ENCODE peak calls at places on chromosome 1, in eight cellular contexts. E, C, R, I, L, V, Z and W are unnamed samples.

GRCh38 chr1:70496181-70496580 is 85.1 kb downstream of the CTH start:
- DNase-seq in E (no peak), C (no peak), R (no peak), I (no peak), L (no peak), V (no peak), Z (no peak), W (no peak)

GRCh38 chr1:73604739-73605138 is 593.2 kb downstream of the LRRIQ3 start:
- DNase-seq in E (peak; percentile 33), C (no peak), R (peak; percentile 24), I (no peak), L (no peak), V (no peak), Z (no peak), W (peak; percentile 15)

GRCh38 chr1:162756523-162756922 is 34.0 kb upstream of the HSD17B7 start:
- DNase-seq in E (no peak), C (no peak), R (peak; percentile 15), I (peak; percentile 21), L (no peak), V (no peak), Z (peak; percentile 28), W (no peak)

GRCh38 chr1:205480349-205481278 is 23.9 kb upstream of the CDK18 start:
- DNase-seq in E (no peak), C (no peak), R (no peak), I (no peak), L (peak; percentile 86), V (no peak), Z (no peak), W (no peak)

GRCh38 chr1:205375816-205376545 is 19.3 kb upstream of the KLHDC8A start:
- DNase-seq in E (no peak), C (no peak), R (no peak), I (no peak), L (no peak), V (no peak), Z (peak; percentile 68), W (no peak)

GRCh38 chr1:15939181-15940109 is 36.5 kb downstream of the ZBTB17 start:
- DNase-seq in E (no peak), C (peak; percentile 87), R (no peak), I (no peak), L (no peak), V (no peak), Z (peak; percentile 63), W (no peak)

GRCh38 chr1:224488806-224489584 is 54.4 kb upstream of the WDR26 start:
- DNase-seq in E (no peak), C (no peak), R (peak; percentile 40), I (no peak), L (no peak), V (no peak), Z (peak; percentile 71), W (no peak)

GRCh38 chr1:1210726-1211540 is 3.0 kb downstream of the TNFRSF4 start:
- DNase-seq in E (no peak), C (peak; percentile 71), R (no peak), I (no peak), L (no peak), V (no peak), Z (no peak), W (no peak)

GRCh38 chr1:28955930-28956552 is 41.7 kb downstream of the EPB41 start:
- DNase-seq in E (no peak), C (no peak), R (peak; percentile 34), I (no peak), L (no peak), V (no peak), Z (peak; percentile 47), W (no peak)

GRCh38 chr1:44542415-44543063 is 131.7 kb downstream of the TMEM53 start:
- DNase-seq in E (no peak), C (no peak), R (no peak), I (no peak), L (no peak), V (no peak), Z (no peak), W (no peak)

GRCh38 chr1:156889802-156890585 is 3.5 kb upstream of the PEAR1 start:
- DNase-seq in E (peak; percentile 59), C (peak; percentile 84), R (peak; percentile 41), I (no peak), L (no peak), V (peak; percentile 76), Z (peak; percentile 75), W (no peak)

GRCh38 chr1:54572236-54572850 is 24.3 kb downstream of the ACOT11 start:
- DNase-seq in E (no peak), C (no peak), R (no peak), I (no peak), L (no peak), V (no peak), Z (no peak), W (no peak)

GRCh38 chr1:36307601-36308330 is 1.6 kb downstream of the SH3D21 start:
- DNase-seq in E (no peak), C (no peak), R (no peak), I (no peak), L (no peak), V (no peak), Z (no peak), W (no peak)

GRCh38 chr1:36306902-36307456 is 811 bp downstream of the SH3D21 start:
- DNase-seq in E (peak; percentile 79), C (peak; percentile 95), R (peak; percentile 78), I (peak; percentile 81), L (peak; percentile 95), V (peak; percentile 91), Z (peak; percentile 91), W (no peak)

GRCh38 chr1:36305915-36306209 is 306 bp upstream of the SH3D21 start:
- DNase-seq in E (peak; percentile 67), C (no peak), R (no peak), I (no peak), L (no peak), V (no peak), Z (no peak), W (no peak)

GRCh38 chr1:36304970-36305914 is 926 bp upstream of the SH3D21 start:
- DNase-seq in E (no peak), C (no peak), R (no peak), I (no peak), L (no peak), V (no peak), Z (no peak), W (no peak)

DNA sequence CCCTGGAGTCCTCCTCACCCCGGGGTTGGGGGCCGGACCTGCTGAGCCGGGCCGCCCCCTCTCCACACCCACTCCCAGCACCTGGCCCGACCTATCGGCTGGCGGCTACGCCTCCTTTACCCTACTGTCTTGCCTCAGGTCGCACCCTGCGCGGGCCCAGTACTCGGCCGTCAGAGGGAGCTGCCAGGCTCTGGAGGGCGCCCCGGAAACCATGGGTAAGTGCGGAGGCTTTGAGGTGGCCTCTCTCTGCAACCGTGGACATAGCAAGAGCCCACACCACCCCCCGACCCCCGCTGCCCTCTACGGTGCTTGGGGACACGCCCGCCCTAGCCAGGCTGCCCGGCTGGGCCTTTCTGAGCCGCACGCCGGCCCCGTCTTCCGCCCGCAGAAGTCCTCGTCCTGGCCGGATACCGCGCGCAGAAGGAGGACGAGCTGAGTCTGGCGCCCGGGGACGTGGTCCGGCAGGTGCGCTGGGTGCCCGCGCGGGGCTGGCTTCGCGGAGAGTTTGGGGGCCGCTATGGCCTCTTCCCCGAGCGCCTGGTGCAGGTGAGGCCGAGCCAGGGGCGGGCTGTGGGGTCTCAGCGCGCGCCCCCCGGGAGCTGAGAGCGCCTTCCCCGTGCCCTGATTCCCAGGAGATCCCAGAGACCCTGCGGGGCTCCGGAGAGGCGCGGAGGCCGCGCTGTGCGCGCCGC is at the start of gene SH3D21:
- DNase-seq in E (peak; percentile 63), C (peak; percentile 85), R (no peak), I (no peak), L (no peak), V (peak; percentile 61), Z (no peak), W (no peak)
- TF ChIP-seq CTCF in E (no peak), C (no peak), R (no peak), I (no peak), L (peak; percentile 23), V (no peak), Z (no peak), W (peak; percentile 28)

GRCh38 chr1:19483691-19484090 is 1.6 kb downstream of the CAPZB start:
- DNase-seq in E (no peak), C (no peak), R (no peak), I (no peak), L (no peak), V (no peak), Z (no peak), W (no peak)
- H3K4me3 ChIP-seq in E (peak overlapping the region; percentile 75), C (no peak overlapping the region), R (peak overlapping the region; percentile 89), I (peak overlapping the region; percentile 89), L (peak overlapping the region; percentile 100), V (peak overlapping the region; percentile 91), Z (peak overlapping the region; percentile 99), W (peak overlapping the region; percentile 98)

GRCh38 chr1:99726818-99727217 is 39.6 kb downstream of the FRRS1 start:
- DNase-seq in E (no peak), C (no peak), R (no peak), I (no peak), L (no peak), V (no peak), Z (no peak), W (no peak)

GRCh38 chr1:99725996-99726395 is 40.4 kb downstream of the FRRS1 start:
- DNase-seq in E (no peak), C (no peak), R (no peak), I (no peak), L (no peak), V (no peak), Z (no peak), W (no peak)

GRCh38 chr1:99727575-99728190 is 38.8 kb downstream of the FRRS1 start:
- DNase-seq in E (no peak), C (no peak), R (peak; percentile 78), I (no peak), L (no peak), V (no peak), Z (peak; percentile 86), W (peak; percentile 29)

GRCh38 chr1:99726407-99726806 is 40.0 kb downstream of the FRRS1 start:
- DNase-seq in E (no peak), C (no peak), R (no peak), I (no peak), L (no peak), V (no peak), Z (no peak), W (no peak)

DNA sequence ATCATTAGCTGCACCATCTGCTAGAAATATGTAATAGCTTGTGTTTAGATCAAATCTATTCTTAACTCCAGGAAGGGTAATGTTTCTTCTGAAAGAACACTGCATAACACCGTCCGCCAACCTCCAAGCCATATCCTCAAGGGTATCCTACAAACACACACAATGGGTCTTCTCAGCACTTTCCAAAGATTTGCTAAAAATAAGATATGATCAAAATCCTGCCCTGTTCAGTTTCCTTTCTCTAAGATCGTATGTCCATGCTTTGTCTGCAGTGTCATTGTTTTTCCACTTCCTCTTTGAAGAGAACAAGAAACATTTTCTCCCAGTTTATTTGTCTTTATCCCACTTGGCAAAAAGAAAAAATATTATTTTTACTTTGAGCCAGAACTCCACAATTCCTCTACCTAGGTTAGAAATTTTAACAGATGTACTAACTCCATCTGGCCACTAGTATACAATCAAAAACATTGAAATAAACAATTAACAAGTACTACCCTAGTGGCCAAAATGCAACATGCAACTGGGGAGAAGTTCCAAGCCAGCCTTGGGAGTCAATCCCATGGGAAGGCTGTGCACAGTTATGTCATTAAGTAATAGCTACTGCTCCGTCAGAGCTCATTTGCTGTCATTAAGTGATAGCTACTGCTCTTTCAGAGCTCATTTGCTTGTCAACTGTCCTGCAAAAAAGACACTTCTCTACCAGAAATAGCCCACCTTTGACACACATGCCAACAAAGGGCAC is 37.8 kb downstream of the FRRS1 start:
- DNase-seq in E (peak; percentile 40), C (no peak), R (no peak), I (no peak), L (no peak), V (no peak), Z (peak; percentile 28), W (no peak)
- TF ChIP-seq CTCF in E (peak; percentile 63), C (peak; percentile 28), R (peak; percentile 54), I (peak; percentile 47), L (peak; percentile 39), V (no peak), Z (peak; percentile 58), W (peak; percentile 53)

GRCh38 chr1:158830074-158830677 is 975 bp upstream of the MNDA start:
- DNase-seq in E (no peak), C (no peak), R (no peak), I (no peak), L (no peak), V (no peak), Z (no peak), W (no peak)
- H3K4me3 ChIP-seq in E (no peak overlapping the region), C (no peak overlapping the region), R (no peak overlapping the region), I (no peak overlapping the region), L (no peak overlapping the region), V (no peak overlapping the region), Z (no peak overlapping the region), W (no peak overlapping the region)